ENCODE peak calls at places on chromosomes 12 and 14, in four cellular contexts. M is A549, V is HepG2, H is K562. F is an unnamed sample.

GRCh38 chr12:110741795-110742717 is 635 bp downstream of the PPP1CC start:
- DNase-seq in M (no peak), V (no peak), H (peak; percentile 46), F (no peak)

GRCh38 chr12:65977384-65977783 is 153.1 kb downstream of the HMGA2 start:
- DNase-seq in M (no peak), V (no peak), H (no peak), F (no peak)

GRCh38 chr14:101120636-101121398 is 217.3 kb upstream of the RTL1 start:
- DNase-seq in M (no peak), V (no peak), H (no peak), F (peak; percentile 35)

GRCh38 chr12:45216297-45216982 is 545 bp downstream of the ANO6 start:
- DNase-seq in M (peak; percentile 54), V (peak; percentile 30), H (peak; percentile 66), F (peak; percentile 74)

GRCh38 chr14:100132903-100133510 is 26.4 kb downstream of the DEGS2 start:
- DNase-seq in M (no peak), V (no peak), H (no peak), F (no peak)

GRCh38 chr12:113002155-113002554 is 23.8 kb downstream of the OAS2 start:
- DNase-seq in M (peak; percentile 28), V (peak; percentile 82), H (no peak), F (no peak)

GRCh38 chr12:96141216-96141944 is 52.8 kb upstream of the ELK3 start:
- DNase-seq in M (no peak), V (peak; percentile 13), H (peak; percentile 35), F (no peak)

GRCh38 chr14:96631621-96632362 is 129.6 kb downstream of the PAPOLA start:
- DNase-seq in M (no peak), V (no peak), H (peak; percentile 31), F (peak; percentile 39)

GRCh38 chr12:94057262-94058151 is 90.9 kb upstream of the PLXNC1 start:
- DNase-seq in M (no peak), V (peak; percentile 86), H (no peak), F (no peak)

GRCh38 chr12:13571035-13571434 is 374.5 kb downstream of the EMP1 start:
- DNase-seq in M (no peak), V (peak; percentile 83), H (no peak), F (no peak)

GRCh38 chr12:56244494-56244893 is 13.7 kb downstream of the ANKRD52 start:
- DNase-seq in M (no peak), V (no peak), H (no peak), F (no peak)

GRCh38 chr14:95784137-95784536 is 70.2 kb upstream of the TCL1A start:
- DNase-seq in M (no peak), V (peak; percentile 16), H (peak; percentile 11), F (no peak)

GRCh38 chr14:65096323-65097089 is 5.8 kb downstream of the MAX start:
- DNase-seq in M (no peak), V (no peak), H (peak; percentile 62), F (no peak)

GRCh38 chr14:82740547-82740946 is 1206.9 kb upstream of the SEL1L start:
- DNase-seq in M (no peak), V (no peak), H (no peak), F (no peak)

GRCh38 chr12:66149702-66150398 is 19.3 kb upstream of the LLPH start:
- DNase-seq in M (no peak), V (no peak), H (peak; percentile 23), F (no peak)

GRCh38 chr12:101931498-101932326 is 54.3 kb downstream of the DRAM1 start:
- DNase-seq in M (no peak), V (no peak), H (no peak), F (no peak)

GRCh38 chr12:6285063-6285477 is 25.4 kb upstream of the PLEKHG6 start:
- DNase-seq in M (peak; percentile 95), V (peak; percentile 70), H (peak; percentile 81), F (no peak)

GRCh38 chr14:41130274-41130673 is 476.4 kb upstream of the LRFN5 start:
- DNase-seq in M (no peak), V (peak; percentile 0), H (no peak), F (no peak)

GRCh38 chr12:89117448-89118034 is 234.8 kb downstream of the DUSP6 start:
- DNase-seq in M (no peak), V (peak; percentile 3), H (no peak), F (no peak)

GRCh38 chr12:124174949-124175348 is 119.9 kb upstream of the RFLNA start:
- DNase-seq in M (no peak), V (no peak), H (no peak), F (no peak)
- TF ChIP-seq RNF2 in M (no peak), V (no peak), H (no peak), F (no peak)

GRCh38 chr14:73753887-73754880 is 40.0 kb upstream of the PNMA1 start:
- DNase-seq in M (no peak), V (no peak), H (no peak), F (no peak)

GRCh38 chr14:73751157-73751691 is 37.0 kb upstream of the PNMA1 start:
- DNase-seq in M (no peak), V (no peak), H (no peak), F (no peak)

GRCh38 chr14:73750161-73750901 is 36.1 kb upstream of the PNMA1 start:
- DNase-seq in M (no peak), V (no peak), H (no peak), F (no peak)

GRCh38 chr14:73753043-73753886 is 39.1 kb upstream of the PNMA1 start:
- DNase-seq in M (no peak), V (peak; percentile 84), H (peak; percentile 86), F (no peak)

GRCh38 chr14:73752297-73752992 is 38.3 kb upstream of the PNMA1 start:
- DNase-seq in M (no peak), V (no peak), H (no peak), F (no peak)
- TF ChIP-seq RFX5 in M (no peak), V (no peak), H (no peak), F (no peak)

GRCh38 chr12:67663121-67663520 is 14.6 kb downstream of the DYRK2 start:
- DNase-seq in M (no peak), V (no peak), H (no peak), F (no peak)
- TF ChIP-seq RNF2 in M (no peak), V (no peak), H (no peak), F (no peak)

DNA sequence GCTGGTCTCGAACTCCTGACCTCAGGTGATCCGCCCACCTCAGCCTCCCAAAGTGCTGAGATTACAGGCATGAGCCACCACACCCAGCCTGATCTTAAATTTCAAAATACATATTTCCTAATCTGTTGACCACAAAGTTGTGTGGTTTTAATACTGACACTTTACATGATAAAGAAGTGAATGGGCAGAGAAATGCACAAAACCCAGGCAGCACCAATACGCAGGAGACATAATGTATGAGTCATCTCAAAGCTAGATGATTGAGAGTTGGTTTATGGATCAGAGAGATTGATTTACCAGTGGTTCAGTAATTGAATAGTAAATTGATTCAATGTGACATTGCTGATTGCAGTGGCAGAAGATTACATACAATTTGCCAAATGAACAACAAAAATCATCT is 19.2 kb upstream of the PPP2R5E start:
- DNase-seq in M (no peak), V (no peak), H (no peak), F (no peak)
- TF ChIP-seq RFX5 in M (no peak), V (no peak), H (no peak), F (no peak)

GRCh38 chr12:57518176-57518919 is 2.0 kb downstream of the DDIT3 start:
- DNase-seq in M (no peak), V (no peak), H (no peak), F (no peak)

GRCh38 chr12:57517187-57517586 is 3.1 kb downstream of the DDIT3 start:
- DNase-seq in M (no peak), V (no peak), H (no peak), F (no peak)

GRCh38 chr12:57519758-57520007 is 631 bp downstream of the DDIT3 start:
- DNase-seq in M (no peak), V (no peak), H (no peak), F (no peak)

GRCh38 chr12:57520008-57520726 is at the start of gene DDIT3:
- DNase-seq in M (peak; percentile 93), V (peak; percentile 97), H (peak; percentile 97), F (peak; percentile 100)

GRCh38 chr12:57518920-57519757 is 1.2 kb downstream of the DDIT3 start:
- DNase-seq in M (peak; percentile 26), V (peak; percentile 60), H (no peak), F (no peak)
- TF ChIP-seq RNF2 in M (no peak), V (no peak), H (no peak), F (no peak)